ENCODE peak calls at places on chromosome 20, in ten cellular contexts. One of them, this sample, is unnamed.

GRCh38 chr20:33490023-33490933 is at the start of gene CBFA2T2:
- DNase-seq in sigmoid colon: peak
- DNase-seq in aorta: peak
- DNase-seq in PC-3: peak
- DNase-seq in mammary epithelial cell: peak
- DNase-seq in K562: no peak
- DNase-seq in pancreas: no peak
- DNase-seq in A673: no peak
- DNase-seq in substantia nigra: peak
- DNase-seq in A549: peak
- DNase-seq in this sample: peak

GRCh38 chr20:44089987-44090674 is 96.9 kb downstream of the JPH2 start:
- DNase-seq in substantia nigra: no peak
- DNase-seq in A549: peak
- DNase-seq in aorta: no peak
- DNase-seq in K562: peak
- DNase-seq in mammary epithelial cell: peak
- DNase-seq in A673: peak
- DNase-seq in sigmoid colon: peak
- DNase-seq in pancreas: peak
- DNase-seq in PC-3: peak
- DNase-seq in this sample: no peak

GRCh38 chr20:53826597-53827291 is 233.1 kb upstream of the ZNF217 start:
- DNase-seq in PC-3: no peak
- DNase-seq in K562: no peak
- DNase-seq in pancreas: no peak
- DNase-seq in mammary epithelial cell: no peak
- DNase-seq in A673: no peak
- DNase-seq in sigmoid colon: no peak
- DNase-seq in substantia nigra: no peak
- DNase-seq in A549: peak
- DNase-seq in aorta: peak
- DNase-seq in this sample: no peak

GRCh38 chr20:4811661-4812181 is 90.0 kb downstream of the PRND start:
- DNase-seq in sigmoid colon: peak
- DNase-seq in A673: no peak
- DNase-seq in pancreas: no peak
- DNase-seq in aorta: peak
- DNase-seq in substantia nigra: peak
- DNase-seq in A549: no peak
- DNase-seq in mammary epithelial cell: no peak
- DNase-seq in K562: no peak
- DNase-seq in PC-3: no peak
- DNase-seq in this sample: no peak

GRCh38 chr20:62517901-62518610 is 42.3 kb upstream of the GATA5 start:
- DNase-seq in A549: no peak
- DNase-seq in sigmoid colon: no peak
- DNase-seq in substantia nigra: no peak
- DNase-seq in aorta: no peak
- DNase-seq in mammary epithelial cell: no peak
- DNase-seq in A673: no peak
- DNase-seq in PC-3: no peak
- DNase-seq in pancreas: no peak
- DNase-seq in K562: no peak
- DNase-seq in this sample: no peak

GRCh38 chr20:61880706-61881105 is 185.0 kb downstream of the TAF4 start:
- DNase-seq in sigmoid colon: no peak
- DNase-seq in A673: no peak
- DNase-seq in PC-3: no peak
- DNase-seq in pancreas: no peak
- DNase-seq in A549: no peak
- DNase-seq in K562: no peak
- DNase-seq in aorta: no peak
- DNase-seq in substantia nigra: no peak
- DNase-seq in mammary epithelial cell: no peak
- DNase-seq in this sample: no peak

GRCh38 chr20:32488066-32488838 is 96.9 kb downstream of the NOL4L start:
- DNase-seq in A549: no peak
- DNase-seq in substantia nigra: no peak
- DNase-seq in aorta: no peak
- DNase-seq in A673: no peak
- DNase-seq in mammary epithelial cell: no peak
- DNase-seq in sigmoid colon: peak
- DNase-seq in pancreas: no peak
- DNase-seq in PC-3: no peak
- DNase-seq in K562: no peak
- DNase-seq in this sample: no peak

GRCh38 chr20:2753456-2754040 is 46.9 kb downstream of the CPXM1 start:
- DNase-seq in mammary epithelial cell: no peak
- DNase-seq in sigmoid colon: peak
- DNase-seq in PC-3: no peak
- DNase-seq in pancreas: no peak
- DNase-seq in substantia nigra: no peak
- DNase-seq in K562: no peak
- DNase-seq in aorta: no peak
- DNase-seq in A673: no peak
- DNase-seq in A549: no peak
- DNase-seq in this sample: no peak

GRCh38 chr20:60283281-60283680 is 325.1 kb downstream of the CDH26 start:
- DNase-seq in pancreas: no peak
- DNase-seq in A549: no peak
- DNase-seq in K562: no peak
- DNase-seq in PC-3: peak
- DNase-seq in mammary epithelial cell: no peak
- DNase-seq in substantia nigra: no peak
- DNase-seq in A673: no peak
- DNase-seq in aorta: no peak
- DNase-seq in sigmoid colon: no peak
- DNase-seq in this sample: no peak

GRCh38 chr20:44033344-44033743 is 118.7 kb downstream of the TOX2 start:
- DNase-seq in aorta: no peak
- DNase-seq in A673: no peak
- DNase-seq in substantia nigra: no peak
- DNase-seq in pancreas: no peak
- DNase-seq in PC-3: no peak
- DNase-seq in sigmoid colon: peak
- DNase-seq in K562: no peak
- DNase-seq in mammary epithelial cell: no peak
- DNase-seq in A549: no peak
- DNase-seq in this sample: no peak

GRCh38 chr20:44034451-44034850 is 119.8 kb downstream of the TOX2 start:
- DNase-seq in A673: no peak
- DNase-seq in sigmoid colon: no peak
- DNase-seq in mammary epithelial cell: no peak
- DNase-seq in K562: no peak
- DNase-seq in A549: no peak
- DNase-seq in substantia nigra: no peak
- DNase-seq in PC-3: no peak
- DNase-seq in aorta: no peak
- DNase-seq in pancreas: no peak
- DNase-seq in this sample: no peak

GRCh38 chr20:6040540-6040939 is 13.3 kb downstream of the LRRN4 start:
- DNase-seq in A673: no peak
- DNase-seq in PC-3: no peak
- DNase-seq in aorta: no peak
- DNase-seq in sigmoid colon: no peak
- DNase-seq in A549: no peak
- DNase-seq in mammary epithelial cell: no peak
- DNase-seq in K562: no peak
- DNase-seq in substantia nigra: no peak
- DNase-seq in pancreas: no peak
- DNase-seq in this sample: no peak

GRCh38 chr20:56427797-56428196 is 15.7 kb downstream of the CASS4 start:
- DNase-seq in A549: no peak
- DNase-seq in A673: no peak
- DNase-seq in PC-3: no peak
- DNase-seq in pancreas: no peak
- DNase-seq in substantia nigra: no peak
- DNase-seq in mammary epithelial cell: no peak
- DNase-seq in K562: no peak
- DNase-seq in aorta: no peak
- DNase-seq in sigmoid colon: no peak
- DNase-seq in this sample: no peak
- H3K27ac ChIP-seq in A549: no peak
- H3K27ac ChIP-seq in A673: no peak
- H3K27ac ChIP-seq in PC-3: no peak
- H3K27ac ChIP-seq in pancreas: no peak
- H3K27ac ChIP-seq in substantia nigra: no peak
- H3K27ac ChIP-seq in mammary epithelial cell: no peak
- H3K27ac ChIP-seq in K562: peak
- H3K27ac ChIP-seq in aorta: no peak
- H3K27ac ChIP-seq in sigmoid colon: no peak
- H3K27ac ChIP-seq in this sample: no peak

GRCh38 chr20:50593005-50593335 is 82.8 kb downstream of the PTPN1 start:
- DNase-seq in K562: no peak
- DNase-seq in PC-3: no peak
- DNase-seq in mammary epithelial cell: no peak
- DNase-seq in A549: no peak
- DNase-seq in aorta: no peak
- DNase-seq in A673: no peak
- DNase-seq in substantia nigra: no peak
- DNase-seq in pancreas: no peak
- DNase-seq in sigmoid colon: no peak
- DNase-seq in this sample: no peak

GRCh38 chr20:50594231-50594590 is 84.0 kb downstream of the PTPN1 start:
- DNase-seq in mammary epithelial cell: no peak
- DNase-seq in A673: no peak
- DNase-seq in K562: no peak
- DNase-seq in aorta: no peak
- DNase-seq in substantia nigra: no peak
- DNase-seq in A549: no peak
- DNase-seq in PC-3: no peak
- DNase-seq in pancreas: no peak
- DNase-seq in sigmoid colon: no peak
- DNase-seq in this sample: no peak

GRCh38 chr20:50591233-50591852 is 81.2 kb downstream of the PTPN1 start:
- DNase-seq in aorta: no peak
- DNase-seq in substantia nigra: no peak
- DNase-seq in PC-3: no peak
- DNase-seq in pancreas: no peak
- DNase-seq in sigmoid colon: no peak
- DNase-seq in A549: no peak
- DNase-seq in K562: no peak
- DNase-seq in mammary epithelial cell: no peak
- DNase-seq in A673: no peak
- DNase-seq in this sample: no peak

GRCh38 chr20:50590348-50590664 is 80.1 kb downstream of the PTPN1 start:
- DNase-seq in mammary epithelial cell: no peak
- DNase-seq in A673: no peak
- DNase-seq in aorta: no peak
- DNase-seq in substantia nigra: no peak
- DNase-seq in PC-3: no peak
- DNase-seq in K562: no peak
- DNase-seq in pancreas: no peak
- DNase-seq in A549: no peak
- DNase-seq in sigmoid colon: no peak
- DNase-seq in this sample: no peak

DNA sequence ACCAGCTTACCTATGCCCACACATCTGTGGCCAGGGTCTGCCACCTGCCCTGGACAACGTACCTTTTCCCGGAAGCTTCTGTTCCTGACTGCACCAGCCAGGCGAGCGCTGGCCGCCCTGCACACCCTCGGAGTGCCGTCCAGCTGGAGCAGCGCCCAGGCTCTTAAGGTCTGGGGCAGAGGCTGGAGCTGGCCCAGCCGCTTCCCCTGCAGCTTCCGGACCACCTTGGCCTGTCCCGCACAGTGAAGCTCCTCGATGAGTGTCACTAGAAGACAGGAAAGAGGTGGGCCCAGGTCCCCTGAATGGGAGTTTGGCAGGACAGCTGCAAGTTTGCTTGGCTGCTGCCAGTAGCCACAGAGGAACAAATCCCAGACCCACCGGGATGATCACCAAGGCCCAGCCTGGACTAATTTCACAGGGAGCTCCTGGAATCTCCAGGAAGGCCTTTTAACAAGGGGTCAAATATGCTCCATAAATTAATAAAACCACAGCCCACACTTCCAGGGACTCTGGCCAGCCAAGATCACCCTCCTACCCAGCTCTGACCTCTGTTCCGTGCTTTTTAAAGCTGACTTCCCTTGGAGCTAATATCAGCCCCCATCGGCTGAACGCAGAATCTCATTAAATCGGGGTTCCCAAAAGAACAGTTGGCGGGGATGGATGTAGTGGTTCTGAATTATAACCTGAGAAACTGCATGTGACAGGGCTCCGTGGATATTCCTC is 82.3 kb downstream of the PTPN1 start:
- DNase-seq in sigmoid colon: peak
- DNase-seq in mammary epithelial cell: no peak
- DNase-seq in PC-3: no peak
- DNase-seq in K562: no peak
- DNase-seq in substantia nigra: no peak
- DNase-seq in aorta: no peak
- DNase-seq in A549: no peak
- DNase-seq in A673: no peak
- DNase-seq in pancreas: peak
- DNase-seq in this sample: no peak
- H3K27ac ChIP-seq in sigmoid colon: no peak
- H3K27ac ChIP-seq in mammary epithelial cell: no peak
- H3K27ac ChIP-seq in PC-3: no peak
- H3K27ac ChIP-seq in K562: no peak
- H3K27ac ChIP-seq in substantia nigra: no peak
- H3K27ac ChIP-seq in aorta: no peak
- H3K27ac ChIP-seq in A549: no peak
- H3K27ac ChIP-seq in A673: no peak
- H3K27ac ChIP-seq in pancreas: no peak
- H3K27ac ChIP-seq in this sample: no peak

DNA sequence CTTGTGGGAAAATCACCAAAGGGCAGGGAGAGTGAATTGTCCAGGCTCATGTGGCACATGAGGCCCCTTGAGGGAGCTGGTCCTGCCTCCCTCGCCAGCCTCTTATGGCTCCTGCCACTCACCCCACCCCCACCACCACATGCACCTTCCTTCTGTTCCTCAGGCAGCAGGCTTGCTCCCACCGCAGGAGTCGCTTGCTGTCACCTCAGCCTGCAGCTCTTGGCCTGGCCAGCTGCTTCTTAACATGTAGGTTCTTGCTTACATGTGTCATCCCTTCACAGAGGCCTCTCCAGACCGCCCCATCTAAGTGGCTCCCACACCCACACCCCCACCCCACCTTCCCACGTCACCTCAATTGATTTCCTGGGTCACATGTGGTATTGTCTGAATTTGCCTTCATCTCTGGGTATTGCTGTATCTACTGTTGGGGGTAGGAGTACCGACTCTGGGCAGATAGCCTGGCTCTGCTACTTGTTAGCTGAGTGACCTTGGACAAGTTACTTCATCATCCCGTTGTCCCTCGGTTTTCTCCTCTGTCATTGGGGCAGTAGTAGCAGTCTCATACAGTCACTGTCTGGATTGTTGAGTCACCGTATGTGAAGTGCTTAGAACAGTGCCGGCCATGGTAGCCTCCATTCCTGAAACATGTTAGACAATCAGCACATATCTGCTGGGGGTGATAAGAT is 41.7 kb downstream of the SLC9A8 start:
- DNase-seq in K562: no peak
- DNase-seq in mammary epithelial cell: peak
- DNase-seq in substantia nigra: no peak
- DNase-seq in A549: no peak
- DNase-seq in sigmoid colon: no peak
- DNase-seq in PC-3: no peak
- DNase-seq in pancreas: no peak
- DNase-seq in aorta: no peak
- DNase-seq in A673: no peak
- DNase-seq in this sample: no peak
- H3K27ac ChIP-seq in K562: no peak
- H3K27ac ChIP-seq in mammary epithelial cell: no peak
- H3K27ac ChIP-seq in substantia nigra: no peak
- H3K27ac ChIP-seq in A549: peak
- H3K27ac ChIP-seq in sigmoid colon: no peak
- H3K27ac ChIP-seq in PC-3: no peak
- H3K27ac ChIP-seq in pancreas: no peak
- H3K27ac ChIP-seq in aorta: peak
- H3K27ac ChIP-seq in A673: no peak
- H3K27ac ChIP-seq in this sample: peak

GRCh38 chr20:24762791-24763350 is 186.2 kb upstream of the CST7 start:
- DNase-seq in A549: no peak
- DNase-seq in sigmoid colon: no peak
- DNase-seq in K562: no peak
- DNase-seq in A673: no peak
- DNase-seq in mammary epithelial cell: no peak
- DNase-seq in substantia nigra: no peak
- DNase-seq in PC-3: no peak
- DNase-seq in aorta: no peak
- DNase-seq in pancreas: peak
- DNase-seq in this sample: no peak
- H3K27ac ChIP-seq in A549: no peak
- H3K27ac ChIP-seq in sigmoid colon: no peak
- H3K27ac ChIP-seq in K562: no peak
- H3K27ac ChIP-seq in A673: no peak
- H3K27ac ChIP-seq in mammary epithelial cell: no peak
- H3K27ac ChIP-seq in substantia nigra: no peak
- H3K27ac ChIP-seq in PC-3: no peak
- H3K27ac ChIP-seq in aorta: no peak
- H3K27ac ChIP-seq in pancreas: no peak
- H3K27ac ChIP-seq in this sample: no peak

This sample was measured in caudate nucleus.